ENCODE peak calls at places on chromosomes 16 and 17, in seven cellular contexts. J, Q, P, Y, T, G and V are unnamed samples.

GRCh38 chr16:75250809-75251279 is 580 bp downstream of the BCAR1 start:
- DNase-seq in T (no peak), Q (no peak), G (peak), P (peak), Y (no peak), J (peak), V (no peak)

GRCh38 chr17:40023590-40024292 is 8.5 kb downstream of the CSF3 start:
- DNase-seq in J (no peak), Q (peak), G (no peak), Y (no peak), T (peak), P (no peak), V (no peak)

GRCh38 chr16:48829361-48829760 is 219.4 kb upstream of the N4BP1 start:
- DNase-seq in Q (no peak), T (no peak), Y (no peak), G (no peak), J (no peak), P (no peak), V (no peak)

GRCh38 chr17:61416540-61417363 is 17.1 kb downstream of the TBX2 start:
- DNase-seq in T (peak), G (peak), P (peak), Y (peak), Q (peak), J (peak), V (peak)

GRCh38 chr16:84501077-84501735 is 3.3 kb downstream of the MEAK7 start:
- DNase-seq in Q (no peak), Y (no peak), P (peak), T (peak), G (peak), J (no peak), V (no peak)

GRCh38 chr17:49730078-49730786 is 22.5 kb upstream of the SLC35B1 start:
- DNase-seq in T (peak), G (peak), Q (peak), J (no peak), Y (peak), P (no peak), V (peak)

GRCh38 chr16:86026916-86027315 is 128.0 kb downstream of the IRF8 start:
- DNase-seq in T (no peak), G (no peak), J (no peak), P (no peak), Q (no peak), Y (no peak), V (no peak)

GRCh38 chr16:54342001-54342776 is 55.6 kb upstream of the IRX3 start:
- DNase-seq in Y (peak), T (peak), Q (peak), P (no peak), G (no peak), J (no peak), V (no peak)

GRCh38 chr16:35391328-35391727 is 1931.9 kb downstream of the TP53TG3F start:
- DNase-seq in Q (peak), G (no peak), J (peak), T (peak), Y (no peak), P (no peak), V (no peak)

GRCh38 chr17:48997827-48998556 is 807 bp downstream of the IGF2BP1 start:
- DNase-seq in P (no peak), G (no peak), Q (no peak), T (no peak), J (peak), Y (no peak), V (no peak)

GRCh38 chr17:15651001-15651582 is 31.6 kb upstream of the FBXW10B start:
- DNase-seq in G (no peak), J (peak), Y (no peak), T (no peak), P (no peak), Q (no peak), V (no peak)

GRCh38 chr16:59905131-59905530 is 1171.0 kb upstream of the GOT2 start:
- DNase-seq in G (no peak), J (no peak), Q (no peak), P (no peak), Y (no peak), T (no peak), V (no peak)

GRCh38 chr17:38451840-38452529 is 23.7 kb downstream of the ARHGAP23 start:
- DNase-seq in G (no peak), J (no peak), T (peak), P (no peak), Q (peak), Y (peak), V (peak)
- H3K4me3 ChIP-seq in G (no peak), J (peak), T (peak), P (no peak), Q (peak), Y (peak), V (peak)

GRCh38 chr16:57918444-57918843 is 52.5 kb downstream of the CNGB1 start:
- DNase-seq in T (no peak), G (no peak), Q (no peak), P (no peak), J (no peak), Y (no peak), V (no peak)

GRCh38 chr16:57920891-57921240 is 50.1 kb downstream of the CNGB1 start:
- DNase-seq in J (no peak), Q (no peak), Y (no peak), P (no peak), T (no peak), G (no peak), V (no peak)

GRCh38 chr16:57918994-57919393 is 51.9 kb downstream of the CNGB1 start:
- DNase-seq in P (no peak), J (no peak), Y (no peak), T (no peak), Q (no peak), G (no peak), V (no peak)

GRCh38 chr16:57923418-57923817 is 47.5 kb downstream of the CNGB1 start:
- DNase-seq in P (no peak), J (no peak), T (no peak), Q (no peak), G (no peak), Y (no peak), V (no peak)

DNA sequence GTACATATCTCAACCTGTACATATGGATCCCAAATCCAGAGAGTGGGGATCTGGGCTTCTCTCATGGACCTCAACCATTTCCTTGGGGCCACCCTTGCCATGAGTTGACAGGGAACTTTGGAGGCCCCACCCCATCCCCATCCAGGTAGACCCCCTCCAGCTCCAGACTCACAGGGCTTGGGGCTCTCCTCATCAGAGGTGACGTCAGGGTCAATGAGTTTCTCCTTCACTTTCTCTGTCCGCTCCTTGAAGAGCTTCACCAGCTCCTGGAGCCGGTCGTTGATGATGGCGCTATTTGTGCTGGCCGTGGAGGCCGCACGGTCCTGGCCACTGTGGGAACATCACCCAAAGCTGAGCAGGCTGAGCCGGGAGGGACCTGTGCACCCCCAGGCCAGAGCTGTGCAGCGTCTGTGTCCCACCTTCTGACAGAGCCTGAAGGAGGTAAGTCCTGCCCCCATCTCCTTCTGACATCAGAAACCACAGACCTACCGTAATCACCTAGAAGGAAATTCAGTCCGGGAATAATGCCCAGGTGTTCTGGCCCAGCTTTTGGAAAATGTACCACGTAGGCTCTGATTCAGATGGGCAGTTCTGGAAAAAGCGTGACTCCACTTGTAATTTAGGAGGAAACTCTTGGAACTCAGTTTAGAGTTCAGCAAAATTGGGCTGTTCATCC is 50.6 kb downstream of the CNGB1 start:
- DNase-seq in P (no peak), T (no peak), G (no peak), Y (no peak), Q (no peak), J (no peak), V (no peak)
- H3K4me3 ChIP-seq in P (no peak), T (no peak), G (no peak), Y (no peak), Q (no peak), J (no peak), V (no peak)

GRCh38 chr17:56593741-56594527 is 435 bp downstream of the NOG start:
- DNase-seq in J (peak), T (peak), Y (peak), P (peak), Q (no peak), G (peak), V (no peak)
- H3K4me3 ChIP-seq in J (peak), T (peak), Y (peak), P (peak), Q (peak), G (peak), V (peak)

DNA sequence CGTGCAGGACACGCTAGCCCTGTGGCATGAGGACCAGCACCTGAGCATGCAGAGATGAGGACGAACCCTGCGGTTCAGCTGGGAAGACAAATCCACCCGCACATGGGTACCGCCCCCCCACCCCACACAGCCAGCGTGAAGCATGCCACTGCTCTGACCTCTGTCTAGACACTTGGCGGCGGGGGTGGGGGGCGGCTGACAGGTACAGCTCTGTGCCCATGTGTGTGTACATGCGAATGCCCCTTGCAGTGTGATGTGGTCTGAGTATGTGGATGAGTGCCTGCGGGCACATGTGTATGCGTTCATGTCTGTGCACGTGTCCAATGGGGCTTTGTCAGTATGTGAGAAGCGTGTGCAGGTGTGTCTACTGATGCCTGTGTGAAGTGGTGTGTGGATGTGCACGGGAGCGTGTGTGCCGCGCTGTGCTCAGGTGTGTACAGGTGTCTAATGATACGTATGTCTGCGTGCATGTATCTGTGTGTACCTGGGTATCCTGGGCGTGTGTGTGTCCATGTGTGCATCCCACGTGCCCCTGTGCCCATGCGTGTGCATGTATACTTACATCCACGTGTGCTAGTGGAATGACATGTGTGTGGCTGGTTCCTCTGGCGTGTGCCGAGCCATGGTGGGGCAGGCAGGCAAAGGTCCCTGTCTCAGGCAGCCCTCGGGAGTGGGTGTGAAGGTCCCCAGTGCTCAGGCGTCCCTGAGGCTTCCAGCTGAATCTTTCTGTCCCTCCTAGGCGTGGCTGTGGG is 650 bp upstream of the RAP1GAP2 start:
- DNase-seq in P (no peak), J (no peak), T (no peak), Q (no peak), Y (no peak), G (no peak), V (no peak)
- H3K4me3 ChIP-seq in P (no peak), J (no peak), T (no peak), Q (no peak), Y (no peak), G (peak), V (no peak)

GRCh38 chr17:81831563-81831956 is 1.5 kb downstream of the MCRIP1 start:
- DNase-seq in T (no peak), Q (no peak), Y (no peak), J (no peak), P (no peak), G (no peak), V (no peak)

GRCh38 chr17:81833921-81834830 is 674 bp downstream of the PPP1R27 start:
- DNase-seq in T (no peak), Y (no peak), P (no peak), Q (no peak), G (no peak), J (no peak), V (no peak)

GRCh38 chr17:81831957-81832607 is 1.0 kb downstream of the MCRIP1 start:
- DNase-seq in Q (no peak), G (no peak), J (no peak), T (peak), P (no peak), Y (no peak), V (no peak)

GRCh38 chr17:81833160-81833920 is at the start of gene MCRIP1:
- DNase-seq in P (peak), Q (peak), G (peak), J (peak), Y (peak), T (peak), V (peak)

GRCh38 chr17:81832608-81833159 is 407 bp downstream of the MCRIP1 start:
- DNase-seq in G (no peak), T (peak), J (peak), Q (no peak), P (no peak), Y (peak), V (no peak)
- H3K4me3 ChIP-seq in G (peak), T (peak), J (peak), Q (peak), P (peak), Y (peak), V (peak)

DNA sequence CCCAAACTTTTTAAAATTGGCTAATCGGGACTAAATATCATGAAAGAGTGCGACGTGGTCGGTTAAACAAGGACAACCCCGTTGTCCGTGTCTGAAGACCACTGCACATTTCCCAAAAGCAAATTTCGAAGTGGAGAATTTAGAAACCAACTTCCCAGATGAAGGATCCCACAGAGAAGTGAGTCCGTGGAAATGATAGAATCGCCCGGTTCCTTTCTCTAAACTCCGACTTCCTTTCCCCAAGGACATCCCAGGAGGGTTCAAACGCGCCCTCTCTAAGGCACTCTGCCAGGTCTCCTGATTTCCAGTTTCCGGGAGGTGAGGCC is 1.2 kb upstream of the MMP15 start:
- DNase-seq in G (no peak), T (no peak), Y (no peak), J (no peak), Q (no peak), P (no peak), V (no peak)
- H3K4me3 ChIP-seq in G (peak), T (no peak), Y (peak), J (no peak), Q (no peak), P (no peak), V (no peak)

DNA sequence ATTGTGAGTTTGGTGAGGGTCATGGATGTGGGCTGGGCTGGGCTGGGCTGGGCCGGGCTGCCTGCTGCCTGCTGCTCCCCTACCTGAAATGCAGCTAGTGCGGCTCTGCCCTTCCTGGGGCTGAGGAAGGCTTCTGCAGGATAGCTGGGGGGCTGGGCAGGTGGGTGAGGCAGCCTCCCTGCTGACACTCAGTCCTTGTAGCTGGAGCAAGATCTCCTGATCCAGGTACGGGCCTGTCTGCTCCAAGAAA is 4.7 kb downstream of the RPL13 start:
- DNase-seq in J (peak), T (no peak), G (no peak), P (no peak), Q (no peak), Y (no peak), V (no peak)
- H3K4me3 ChIP-seq in J (no peak), T (no peak), G (no peak), P (peak), Q (no peak), Y (peak), V (no peak)

GRCh38 chr16:66960270-66960669 is 796 bp upstream of the CES3 start:
- DNase-seq in G (no peak), T (no peak), J (no peak), Q (no peak), Y (no peak), P (no peak), V (no peak)

GRCh38 chr16:66958857-66959644 is 2.0 kb upstream of the CES3 start:
- DNase-seq in T (no peak), Y (no peak), Q (no peak), J (no peak), P (no peak), G (peak), V (no peak)

GRCh38 chr16:66964049-66964448 is 3.0 kb downstream of the CES3 start:
- DNase-seq in J (no peak), G (no peak), T (no peak), P (no peak), Q (no peak), Y (no peak), V (no peak)

GRCh38 chr16:66959645-66960177 is 1.4 kb upstream of the CES3 start:
- DNase-seq in Y (no peak), T (no peak), J (no peak), Q (no peak), G (no peak), P (no peak), V (no peak)

DNA sequence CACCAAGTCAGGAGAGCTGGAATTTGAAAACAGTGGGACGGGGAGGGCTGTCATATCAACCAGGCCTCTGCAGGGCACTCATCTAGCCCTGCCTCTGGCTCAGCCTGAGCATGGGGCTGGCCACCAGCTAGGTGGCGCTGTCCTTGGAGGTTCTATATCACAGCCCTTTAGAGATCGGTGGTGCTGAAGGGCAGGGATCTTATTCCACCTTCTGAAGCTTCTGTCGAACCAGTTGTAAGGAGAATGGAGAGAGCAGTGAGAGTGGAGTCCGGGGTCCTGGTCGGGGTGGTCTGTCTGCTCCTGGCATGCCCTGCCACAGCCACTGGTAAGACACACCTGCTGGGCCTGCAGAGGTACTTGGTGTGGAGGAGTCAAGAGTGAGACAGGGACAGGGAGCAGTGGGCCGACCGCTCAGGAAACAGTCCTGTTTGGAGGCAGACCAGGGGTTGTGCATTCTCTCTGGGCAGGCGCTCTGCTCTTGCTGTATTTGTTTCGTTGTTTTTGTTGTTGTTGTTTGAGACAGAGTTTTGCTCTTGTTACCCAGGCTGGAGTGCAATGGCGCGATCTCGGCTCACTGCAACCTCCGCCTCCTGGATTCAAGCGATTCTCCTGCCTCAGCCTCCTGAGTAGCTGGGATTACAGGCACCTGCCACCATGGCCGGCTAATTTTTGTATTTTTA is at the start of gene CES3:
- DNase-seq in Q (peak), J (peak), P (peak), Y (no peak), G (peak), T (peak), V (no peak)
- H3K4me3 ChIP-seq in Q (no peak), J (peak), P (peak), Y (no peak), G (peak), T (no peak), V (no peak)

GRCh38 chr17:76995352-76996105 is 127.3 kb downstream of the MGAT5B start:
- DNase-seq in Q (no peak), J (no peak), G (no peak), P (no peak), T (no peak), Y (no peak), V (no peak)

GRCh38 chr17:76997981-76998531 is 129.9 kb downstream of the MGAT5B start:
- DNase-seq in G (no peak), T (no peak), Y (no peak), J (peak), P (no peak), Q (no peak), V (no peak)

GRCh38 chr17:76994237-76994637 is 126.0 kb downstream of the MGAT5B start:
- DNase-seq in T (no peak), J (no peak), P (no peak), G (no peak), Q (no peak), Y (no peak), V (no peak)

GRCh38 chr17:76998839-76999238 is 130.6 kb downstream of the MGAT5B start:
- DNase-seq in P (no peak), G (no peak), J (no peak), Q (no peak), T (no peak), Y (no peak), V (no peak)

DNA sequence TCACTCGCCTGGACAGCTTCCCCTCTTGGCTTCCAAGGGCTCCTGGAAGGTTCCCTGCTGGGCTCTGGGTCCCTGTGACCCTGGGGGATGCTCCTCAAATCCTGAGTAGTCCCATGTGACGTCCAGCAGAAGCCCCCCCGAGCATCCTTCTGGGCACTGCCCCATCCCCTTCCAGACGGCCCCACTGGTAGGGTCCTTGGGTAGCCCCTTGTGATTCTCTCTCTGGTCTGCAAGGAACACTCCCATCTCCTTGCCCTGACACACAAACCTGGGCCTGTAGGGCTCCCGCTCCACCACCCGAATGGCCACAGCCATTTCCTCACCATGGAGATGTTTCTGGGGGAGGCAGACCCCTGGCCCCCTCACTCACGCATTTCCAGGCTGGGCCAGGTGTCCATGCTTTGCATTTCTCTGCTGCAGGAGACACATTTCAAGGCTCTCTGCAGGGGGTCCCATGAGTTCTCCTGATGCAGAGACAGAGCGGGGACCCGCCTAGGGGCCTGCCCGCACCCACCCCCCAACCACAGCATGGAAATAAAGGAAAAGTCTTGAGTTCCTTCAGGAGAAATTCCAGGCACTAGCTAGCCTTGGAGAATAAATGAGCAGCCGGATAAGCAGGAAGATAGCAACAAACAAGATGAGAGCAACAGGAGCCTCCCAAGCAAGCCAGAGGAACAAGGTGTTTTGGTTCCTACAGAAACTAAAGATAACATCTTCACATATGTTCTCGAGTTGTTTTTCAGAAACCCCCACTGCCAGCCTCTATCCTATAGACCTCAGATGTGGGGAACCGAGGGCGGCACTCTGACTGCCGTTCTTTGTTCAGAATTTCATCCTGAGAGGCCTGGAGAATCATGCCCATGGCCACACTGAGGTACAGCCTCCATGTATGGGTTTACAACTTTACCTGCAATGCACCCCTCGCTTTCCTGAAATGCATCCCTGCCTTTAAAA is 128.8 kb downstream of the MGAT5B start:
- DNase-seq in Q (no peak), G (no peak), T (no peak), Y (no peak), P (no peak), J (peak), V (no peak)
- H3K4me3 ChIP-seq in Q (no peak), G (no peak), T (no peak), Y (no peak), P (no peak), J (no peak), V (no peak)